ENCODE peak calls at places on chromosomes 3 and 15, in nine cellular contexts. W, Y, T, F, E, O, X, S and H are unnamed samples.

GRCh38 chr15:78808550-78808949 is 2.7 kb downstream of the ADAMTS7 start:
- DNase-seq in W (peak; percentile 82), Y (no peak), T (no peak), F (no peak), E (no peak), O (no peak), X (no peak), S (no peak), H (no peak)

GRCh38 chr15:53716909-53717878 is 42.3 kb downstream of the WDR72 start:
- DNase-seq in W (peak; percentile 30), Y (no peak), T (no peak), F (no peak), E (no peak), O (peak; percentile 28), X (no peak), S (peak; percentile 36), H (peak; percentile 2)

GRCh38 chr3:126476166-126476975 is 680 bp upstream of the ZXDC start:
- DNase-seq in W (peak; percentile 48), Y (peak; percentile 89), T (no peak), F (no peak), E (no peak), O (peak; percentile 78), X (no peak), S (peak; percentile 66), H (peak; percentile 40)

GRCh38 chr3:111859061-111859973 is at the start of gene PHLDB2:
- DNase-seq in W (peak; percentile 78), Y (peak; percentile 80), T (peak; percentile 45), F (peak; percentile 32), E (peak; percentile 52), O (peak; percentile 69), X (peak; percentile 43), S (peak; percentile 69), H (peak; percentile 41)

GRCh38 chr15:53160092-53160704 is 370.1 kb upstream of the ONECUT1 start:
- DNase-seq in W (no peak), Y (no peak), T (no peak), F (no peak), E (no peak), O (no peak), X (no peak), S (no peak), H (no peak)

GRCh38 chr3:56137406-56137805 is 330.9 kb downstream of the ERC2 start:
- DNase-seq in W (no peak), Y (no peak), T (no peak), F (no peak), E (no peak), O (peak; percentile 15), X (no peak), S (peak; percentile 55), H (peak; percentile 16)

GRCh38 chr15:37217567-37217966 is 117.2 kb upstream of the MEIS2 start:
- DNase-seq in W (no peak), Y (no peak), T (no peak), F (no peak), E (no peak), O (no peak), X (no peak), S (no peak), H (no peak)

GRCh38 chr3:54877675-54878544 is 49.9 kb downstream of the LRTM1 start:
- DNase-seq in W (no peak), Y (no peak), T (no peak), F (no peak), E (no peak), O (no peak), X (no peak), S (no peak), H (no peak)

GRCh38 chr3:170307998-170308398 is 49.5 kb upstream of the SKIL start:
- DNase-seq in W (no peak), Y (no peak), T (no peak), F (no peak), E (no peak), O (no peak), X (no peak), S (no peak), H (no peak)

GRCh38 chr3:159028706-159029105 is 226.9 kb downstream of the MFSD1 start:
- DNase-seq in W (no peak), Y (no peak), T (no peak), F (no peak), E (no peak), O (no peak), X (no peak), S (no peak), H (no peak)

GRCh38 chr15:97653896-97654295 is 306.6 kb upstream of the ARRDC4 start:
- DNase-seq in W (no peak), Y (no peak), T (no peak), F (no peak), E (no peak), O (no peak), X (no peak), S (no peak), H (no peak)

GRCh38 chr3:31862861-31863260 is 118.2 kb downstream of the OSBPL10 start:
- DNase-seq in W (no peak), Y (no peak), T (no peak), F (no peak), E (no peak), O (no peak), X (no peak), S (no peak), H (no peak)

GRCh38 chr3:13420817-13421755 is 964 bp upstream of the NUP210 start:
- DNase-seq in W (no peak), Y (peak; percentile 70), T (peak; percentile 66), F (peak; percentile 43), E (peak; percentile 85), O (no peak), X (no peak), S (no peak), H (no peak)

GRCh38 chr15:25180606-25181289 is 226.0 kb downstream of the SNRPN start:
- DNase-seq in W (no peak), Y (peak; percentile 38), T (peak; percentile 2), F (no peak), E (no peak), O (no peak), X (no peak), S (no peak), H (no peak)

GRCh38 chr3:109353057-109353456 is 15.7 kb upstream of the DPPA4 start:
- DNase-seq in W (no peak), Y (no peak), T (no peak), F (no peak), E (no peak), O (no peak), X (no peak), S (no peak), H (no peak)

GRCh38 chr3:195458188-195458800 is 15.5 kb upstream of the ACAP2 start:
- DNase-seq in W (peak; percentile 60), Y (no peak), T (no peak), F (no peak), E (no peak), O (no peak), X (no peak), S (no peak), H (no peak)

GRCh38 chr15:26083457-26084350 is 220.6 kb upstream of the ATP10A start:
- DNase-seq in W (no peak), Y (no peak), T (no peak), F (no peak), E (no peak), O (no peak), X (no peak), S (no peak), H (no peak)

GRCh38 chr15:42800731-42801474 is 64.0 kb upstream of the CDAN1 start:
- DNase-seq in W (peak; percentile 24), Y (no peak), T (no peak), F (no peak), E (no peak), O (no peak), X (no peak), S (no peak), H (no peak)

GRCh38 chr3:72381584-72381983 is 466.7 kb downstream of the SHQ1 start:
- DNase-seq in W (no peak), Y (no peak), T (no peak), F (no peak), E (no peak), O (no peak), X (no peak), S (no peak), H (no peak)

GRCh38 chr15:41115088-41115651 is 910 bp downstream of the INO80 start:
- DNase-seq in W (peak; percentile 93), Y (no peak), T (no peak), F (no peak), E (no peak), O (no peak), X (no peak), S (no peak), H (no peak)

GRCh38 chr15:83947156-83947555 is 288.4 kb upstream of the GOLGA6L4 start:
- DNase-seq in W (no peak), Y (no peak), T (no peak), F (no peak), E (no peak), O (no peak), X (no peak), S (no peak), H (no peak)

GRCh38 chr15:53512029-53512428 is 247.4 kb downstream of the WDR72 start:
- DNase-seq in W (no peak), Y (no peak), T (no peak), F (no peak), E (no peak), O (no peak), X (no peak), S (peak; percentile 2), H (no peak)

GRCh38 chr3:30475038-30475808 is 131.2 kb upstream of the TGFBR2 start:
- DNase-seq in W (no peak), Y (no peak), T (no peak), F (no peak), E (no peak), O (no peak), X (no peak), S (no peak), H (no peak)

GRCh38 chr3:141266797-141267555 is 35.4 kb downstream of the PXYLP1 start:
- DNase-seq in W (peak; percentile 34), Y (no peak), T (no peak), F (no peak), E (no peak), O (no peak), X (no peak), S (no peak), H (no peak)

GRCh38 chr15:92091155-92091734 is 237.7 kb downstream of the SLCO3A1 start:
- DNase-seq in W (no peak), Y (peak; percentile 77), T (no peak), F (no peak), E (no peak), O (peak; percentile 34), X (no peak), S (peak; percentile 42), H (no peak)

GRCh38 chr15:56598991-56599390 is 134.1 kb upstream of the MNS1 start:
- DNase-seq in W (no peak), Y (no peak), T (no peak), F (no peak), E (no peak), O (no peak), X (no peak), S (no peak), H (no peak)